ENCODE peak calls at places on chromosome 22, in six cellular contexts. One of them, this sample, is unnamed.

GRCh38 chr22:35409783-35410662 is 10.1 kb downstream of the MCM5 start:
- DNase-seq in myocyte: peak
- DNase-seq in stimulated activated CD8-positive, alpha-beta memory T cell treated with anti-CD3 and anti-CD28 coated beads, Interleukin-7, amount 100 ng/mL, for 1 hour: no peak
- DNase-seq in sigmoid colon: no peak
- DNase-seq in WERI-Rb-1: no peak
- DNase-seq in BJ: no peak
- DNase-seq in this sample: no peak

GRCh38 chr22:37771702-37772427 is 35.9 kb upstream of the GCAT start:
- DNase-seq in myocyte: no peak
- DNase-seq in BJ: no peak
- DNase-seq in stimulated activated CD8-positive, alpha-beta memory T cell treated with anti-CD3 and anti-CD28 coated beads, Interleukin-7, amount 100 ng/mL, for 1 hour: no peak
- DNase-seq in sigmoid colon: no peak
- DNase-seq in WERI-Rb-1: no peak
- DNase-seq in this sample: no peak

GRCh38 chr22:32926600-32926999 is 125.1 kb downstream of the TIMP3 start:
- DNase-seq in BJ: no peak
- DNase-seq in myocyte: peak
- DNase-seq in stimulated activated CD8-positive, alpha-beta memory T cell treated with anti-CD3 and anti-CD28 coated beads, Interleukin-7, amount 100 ng/mL, for 1 hour: no peak
- DNase-seq in sigmoid colon: no peak
- DNase-seq in WERI-Rb-1: peak
- DNase-seq in this sample: no peak

GRCh38 chr22:46484861-46485595 is 52.4 kb downstream of the CELSR1 start:
- DNase-seq in WERI-Rb-1: no peak
- DNase-seq in BJ: peak
- DNase-seq in myocyte: peak
- DNase-seq in sigmoid colon: no peak
- DNase-seq in stimulated activated CD8-positive, alpha-beta memory T cell treated with anti-CD3 and anti-CD28 coated beads, Interleukin-7, amount 100 ng/mL, for 1 hour: no peak
- DNase-seq in this sample: no peak

GRCh38 chr22:26903030-26903856 is 245.9 kb downstream of the MIAT start:
- DNase-seq in sigmoid colon: no peak
- DNase-seq in BJ: no peak
- DNase-seq in myocyte: no peak
- DNase-seq in stimulated activated CD8-positive, alpha-beta memory T cell treated with anti-CD3 and anti-CD28 coated beads, Interleukin-7, amount 100 ng/mL, for 1 hour: no peak
- DNase-seq in WERI-Rb-1: peak
- DNase-seq in this sample: no peak

GRCh38 chr22:18035740-18036139 is 11.4 kb upstream of the MICAL3 start:
- DNase-seq in WERI-Rb-1: no peak
- DNase-seq in sigmoid colon: no peak
- DNase-seq in stimulated activated CD8-positive, alpha-beta memory T cell treated with anti-CD3 and anti-CD28 coated beads, Interleukin-7, amount 100 ng/mL, for 1 hour: no peak
- DNase-seq in myocyte: peak
- DNase-seq in BJ: no peak
- DNase-seq in this sample: no peak

GRCh38 chr22:20998411-20999336 is 3.2 kb downstream of the THAP7 start:
- DNase-seq in WERI-Rb-1: no peak
- DNase-seq in BJ: no peak
- DNase-seq in stimulated activated CD8-positive, alpha-beta memory T cell treated with anti-CD3 and anti-CD28 coated beads, Interleukin-7, amount 100 ng/mL, for 1 hour: no peak
- DNase-seq in sigmoid colon: no peak
- DNase-seq in myocyte: no peak
- DNase-seq in this sample: no peak

GRCh38 chr22:40728731-40729189 is 49.5 kb downstream of the MCHR1 start:
- DNase-seq in stimulated activated CD8-positive, alpha-beta memory T cell treated with anti-CD3 and anti-CD28 coated beads, Interleukin-7, amount 100 ng/mL, for 1 hour: peak
- DNase-seq in WERI-Rb-1: peak
- DNase-seq in myocyte: peak
- DNase-seq in sigmoid colon: no peak
- DNase-seq in BJ: no peak
- DNase-seq in this sample: no peak

GRCh38 chr22:39205344-39206021 is 39.3 kb downstream of the PDGFB start:
- DNase-seq in WERI-Rb-1: no peak
- DNase-seq in stimulated activated CD8-positive, alpha-beta memory T cell treated with anti-CD3 and anti-CD28 coated beads, Interleukin-7, amount 100 ng/mL, for 1 hour: no peak
- DNase-seq in sigmoid colon: peak
- DNase-seq in BJ: peak
- DNase-seq in myocyte: peak
- DNase-seq in this sample: no peak

GRCh38 chr22:41909290-41910049 is 5.4 kb downstream of the SHISA8 start:
- DNase-seq in stimulated activated CD8-positive, alpha-beta memory T cell treated with anti-CD3 and anti-CD28 coated beads, Interleukin-7, amount 100 ng/mL, for 1 hour: no peak
- DNase-seq in WERI-Rb-1: no peak
- DNase-seq in sigmoid colon: no peak
- DNase-seq in myocyte: no peak
- DNase-seq in BJ: no peak
- DNase-seq in this sample: no peak

GRCh38 chr22:45096256-45096907 is 67.3 kb upstream of the NUP50 start:
- DNase-seq in stimulated activated CD8-positive, alpha-beta memory T cell treated with anti-CD3 and anti-CD28 coated beads, Interleukin-7, amount 100 ng/mL, for 1 hour: peak
- DNase-seq in sigmoid colon: no peak
- DNase-seq in WERI-Rb-1: peak
- DNase-seq in BJ: no peak
- DNase-seq in myocyte: peak
- DNase-seq in this sample: no peak

GRCh38 chr22:37676691-37677627 is 1.5 kb downstream of the LGALS1 start:
- DNase-seq in stimulated activated CD8-positive, alpha-beta memory T cell treated with anti-CD3 and anti-CD28 coated beads, Interleukin-7, amount 100 ng/mL, for 1 hour: peak
- DNase-seq in sigmoid colon: peak
- DNase-seq in myocyte: peak
- DNase-seq in BJ: peak
- DNase-seq in WERI-Rb-1: peak
- DNase-seq in this sample: peak

GRCh38 chr22:19750666-19751490 is 9.7 kb upstream of the TBX1 start:
- DNase-seq in BJ: no peak
- DNase-seq in myocyte: peak
- DNase-seq in stimulated activated CD8-positive, alpha-beta memory T cell treated with anti-CD3 and anti-CD28 coated beads, Interleukin-7, amount 100 ng/mL, for 1 hour: no peak
- DNase-seq in sigmoid colon: no peak
- DNase-seq in WERI-Rb-1: no peak
- DNase-seq in this sample: no peak

GRCh38 chr22:32854351-32854804 is 52.9 kb downstream of the TIMP3 start:
- DNase-seq in myocyte: no peak
- DNase-seq in BJ: peak
- DNase-seq in sigmoid colon: no peak
- DNase-seq in stimulated activated CD8-positive, alpha-beta memory T cell treated with anti-CD3 and anti-CD28 coated beads, Interleukin-7, amount 100 ng/mL, for 1 hour: no peak
- DNase-seq in WERI-Rb-1: no peak
- DNase-seq in this sample: no peak